ENCODE peak calls at places on chromosomes 5 and 9, in eight cellular contexts. G is IMR-90, F is AG04449, A is coronary artery, X is iPS DF 6.9, V is astrocyte, U is prostate gland, T is uterus. Y is an unnamed sample.

GRCh38 chr5:132426525-132427138 is 57.1 kb downstream of the SLC22A5 start:
- DNase-seq in V (peak; percentile 94), T (peak; percentile 77), X (no peak), F (peak; percentile 76), U (no peak), A (peak; percentile 93), G (peak; percentile 97), Y (peak; percentile 89)

GRCh38 chr5:173187054-173187743 is 42.9 kb downstream of the BNIP1 start:
- DNase-seq in V (no peak), A (no peak), T (no peak), G (no peak), U (no peak), X (no peak), F (no peak), Y (no peak)

GRCh38 chr5:14118551-14119320 is 24.4 kb upstream of the TRIO start:
- DNase-seq in X (no peak), T (no peak), V (no peak), G (no peak), U (no peak), A (no peak), F (no peak), Y (no peak)

GRCh38 chr9:5800969-5801738 is 31.8 kb downstream of the ERMP1 start:
- DNase-seq in T (no peak), A (no peak), V (peak; percentile 49), X (no peak), F (no peak), G (no peak), U (no peak), Y (peak; percentile 39)

GRCh38 chr9:69919461-69920061 is 98.9 kb downstream of the CFAP95 start:
- DNase-seq in U (no peak), V (peak; percentile 47), G (peak; percentile 74), X (no peak), F (no peak), T (no peak), A (no peak), Y (no peak)

GRCh38 chr5:133384120-133384855 is 228.1 kb downstream of the FSTL4 start:
- DNase-seq in X (no peak), U (no peak), F (no peak), G (no peak), T (no peak), A (peak; percentile 49), V (no peak), Y (no peak)

GRCh38 chr9:133374612-133375115 is 1.2 kb downstream of the SURF4 start:
- DNase-seq in F (no peak), G (peak; percentile 68), A (no peak), T (no peak), U (no peak), X (no peak), V (peak; percentile 75), Y (no peak)

GRCh38 chr5:83927140-83927733 is 206.6 kb upstream of the HAPLN1 start:
- DNase-seq in G (peak; percentile 64), F (no peak), A (peak; percentile 75), V (peak; percentile 51), X (peak; percentile 76), U (peak; percentile 12), T (peak; percentile 18), Y (no peak)

GRCh38 chr9:98101416-98101815 is 17.6 kb downstream of the TRIM14 start:
- DNase-seq in F (no peak), G (no peak), T (no peak), A (no peak), V (no peak), X (no peak), U (no peak), Y (no peak)

GRCh38 chr5:180140627-180141006 is 68.4 kb downstream of the RASGEF1C start:
- DNase-seq in U (no peak), G (no peak), F (no peak), V (no peak), X (no peak), T (no peak), A (peak; percentile 43), Y (no peak)

GRCh38 chr5:8827701-8828100 is 718.2 kb downstream of the SEMA5A start:
- DNase-seq in U (no peak), A (no peak), G (peak; percentile 57), T (no peak), X (no peak), V (peak; percentile 41), F (no peak), Y (no peak)

GRCh38 chr5:89282832-89283510 is 400.0 kb upstream of the MEF2C start:
- DNase-seq in A (no peak), V (peak; percentile 92), X (no peak), F (no peak), G (peak; percentile 85), T (no peak), U (no peak), Y (peak; percentile 21)

GRCh38 chr5:108619815-108620214 is 127.9 kb upstream of the FER start:
- DNase-seq in T (no peak), X (no peak), F (no peak), V (no peak), A (no peak), U (no peak), G (no peak), Y (no peak)

GRCh38 chr9:79254900-79255651 is 316.7 kb upstream of the TLE4 start:
- DNase-seq in V (peak; percentile 58), T (no peak), F (no peak), U (no peak), X (peak; percentile 25), A (no peak), G (peak; percentile 70), Y (no peak)

GRCh38 chr5:147467973-147468508 is 41.8 kb downstream of the DPYSL3 start:
- DNase-seq in A (no peak), X (no peak), T (no peak), F (no peak), G (peak; percentile 43), V (no peak), U (no peak), Y (no peak)

GRCh38 chr5:1409386-1410110 is 35.7 kb downstream of the SLC6A3 start:
- DNase-seq in T (no peak), F (no peak), U (no peak), A (no peak), G (peak; percentile 13), V (peak; percentile 7), X (no peak), Y (no peak)

GRCh38 chr5:106454050-106454449 is 1216.7 kb downstream of the EFNA5 start:
- DNase-seq in F (no peak), A (no peak), T (no peak), U (no peak), V (no peak), X (no peak), G (no peak), Y (no peak)

GRCh38 chr5:8934455-8934854 is 611.4 kb downstream of the SEMA5A start:
- DNase-seq in A (no peak), X (no peak), G (no peak), T (no peak), V (no peak), F (no peak), U (no peak), Y (no peak)

GRCh38 chr9:34715639-34716215 is 5.8 kb upstream of the CCL21 start:
- DNase-seq in X (no peak), G (no peak), V (no peak), U (no peak), T (no peak), A (no peak), F (no peak), Y (no peak)

GRCh38 chr9:130041648-130042405 is 1.2 kb downstream of the FNBP1 start:
- DNase-seq in X (no peak), T (peak; percentile 28), G (peak; percentile 21), V (no peak), A (peak; percentile 75), U (no peak), F (no peak), Y (no peak)

GRCh38 chr9:15755660-15756059 is 202.8 kb downstream of the CCDC171 start:
- DNase-seq in X (no peak), V (no peak), T (no peak), A (no peak), U (no peak), G (peak; percentile 4), F (no peak), Y (no peak)

GRCh38 chr9:82491604-82492003 is 503.0 kb downstream of the SPATA31D1 start:
- DNase-seq in G (peak; percentile 10), F (no peak), X (no peak), V (peak; percentile 50), A (no peak), U (no peak), T (no peak), Y (no peak)

GRCh38 chr9:82488319-82488701 is 499.7 kb downstream of the SPATA31D1 start:
- DNase-seq in A (no peak), V (no peak), F (no peak), T (no peak), G (no peak), U (no peak), X (no peak), Y (no peak)

GRCh38 chr9:82489579-82489915 is 501.0 kb downstream of the SPATA31D1 start:
- DNase-seq in F (no peak), U (no peak), X (no peak), V (peak; percentile 55), A (no peak), G (peak; percentile 5), T (no peak), Y (no peak)

GRCh38 chr9:82490019-82490499 is 501.5 kb downstream of the SPATA31D1 start:
- DNase-seq in T (no peak), X (no peak), V (peak; percentile 92), G (peak; percentile 74), F (no peak), U (no peak), A (no peak), Y (peak; percentile 78)

GRCh38 chr9:82488702-82489578 is 500.4 kb downstream of the SPATA31D1 start:
- DNase-seq in V (peak; percentile 100), X (no peak), G (peak; percentile 88), A (no peak), T (no peak), F (peak; percentile 71), U (peak; percentile 69), Y (peak; percentile 82)
- H3K4me3 ChIP-seq in V (no peak overlapping the region), X (no peak overlapping the region), G (no peak overlapping the region), A (no peak overlapping the region), T (no peak overlapping the region), F (no peak overlapping the region), U (no peak overlapping the region), Y (no peak overlapping the region)

GRCh38 chr5:111232311-111233049 is 8.3 kb downstream of the CAMK4 start:
- DNase-seq in V (no peak), A (no peak), T (no peak), G (no peak), F (no peak), X (no peak), U (no peak), Y (no peak)
- H3K4me3 ChIP-seq in V (no peak overlapping the region), A (no peak overlapping the region), T (no peak overlapping the region), G (no peak overlapping the region), F (no peak overlapping the region), X (no peak overlapping the region), U (no peak overlapping the region), Y (no peak overlapping the region)

DNA sequence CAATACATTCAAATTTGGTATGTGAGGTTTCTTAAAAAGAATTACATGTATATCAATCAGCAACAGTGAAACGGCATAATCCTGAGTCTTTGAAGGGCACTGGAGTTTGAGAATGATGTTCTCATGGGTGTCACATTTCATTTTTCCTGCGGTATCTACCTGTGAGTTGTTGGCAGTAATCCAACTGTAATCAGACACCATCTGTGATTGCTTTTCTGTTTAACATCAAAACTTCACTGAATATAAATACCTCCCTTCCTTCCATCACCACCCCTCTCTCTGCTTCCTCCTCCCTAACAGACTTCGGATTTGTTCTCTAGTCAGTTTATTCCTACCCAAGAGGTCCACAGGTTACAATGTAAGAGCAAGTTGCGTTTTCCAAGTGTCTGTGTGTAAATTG is 275.2 kb upstream of the PCSK5 start:
- DNase-seq in A (no peak), T (no peak), V (no peak), X (peak; percentile 5), U (no peak), G (no peak), F (no peak), Y (no peak)
- H3K4me3 ChIP-seq in A (no peak overlapping the region), T (no peak overlapping the region), V (no peak overlapping the region), X (no peak overlapping the region), U (no peak overlapping the region), G (no peak overlapping the region), F (no peak overlapping the region), Y (no peak overlapping the region)

GRCh38 chr9:131776473-131776872 is 36.6 kb upstream of the RAPGEF1 start:
- DNase-seq in X (peak; percentile 64), A (no peak), F (no peak), G (peak; percentile 36), V (peak; percentile 24), U (no peak), T (no peak), Y (no peak)
- H3K4me3 ChIP-seq in X (no peak overlapping the region), A (no peak overlapping the region), F (no peak overlapping the region), G (no peak overlapping the region), V (no peak overlapping the region), U (no peak overlapping the region), T (no peak overlapping the region), Y (no peak overlapping the region)

Y was measured in kidney epithelial cell.